ENCODE peak calls at places on chromosome 14, in ten cellular contexts. One of them, this sample, is unnamed.

GRCh38 chr14:49593016-49593415 is 5.7 kb upstream of the LRR1 start:
- DNase-seq in GM12865: peak; percentile 54
- DNase-seq in CD8-positive, alpha-beta T cell: no peak
- DNase-seq in RWPE2: no peak
- DNase-seq in fibroblast of lung: peak; percentile 72
- DNase-seq in cardiac fibroblast: peak; percentile 41
- DNase-seq in lung: no peak
- DNase-seq in endodermal cell: no peak
- DNase-seq in NB4: no peak
- DNase-seq in fibroblast of pulmonary artery: peak; percentile 50
- DNase-seq in this sample: no peak

GRCh38 chr14:104536942-104537612 is 42.5 kb upstream of the C14orf180 start:
- DNase-seq in cardiac fibroblast: peak; percentile 45
- DNase-seq in RWPE2: no peak
- DNase-seq in endodermal cell: peak; percentile 46
- DNase-seq in fibroblast of lung: peak; percentile 55
- DNase-seq in fibroblast of pulmonary artery: peak; percentile 63
- DNase-seq in NB4: no peak
- DNase-seq in lung: peak; percentile 37
- DNase-seq in GM12865: no peak
- DNase-seq in CD8-positive, alpha-beta T cell: no peak
- DNase-seq in this sample: no peak

GRCh38 chr14:22882529-22883190 is 362 bp upstream of the REM2 start:
- DNase-seq in GM12865: no peak
- DNase-seq in fibroblast of pulmonary artery: peak; percentile 44
- DNase-seq in fibroblast of lung: peak; percentile 62
- DNase-seq in endodermal cell: peak; percentile 86
- DNase-seq in RWPE2: no peak
- DNase-seq in CD8-positive, alpha-beta T cell: no peak
- DNase-seq in cardiac fibroblast: peak; percentile 39
- DNase-seq in lung: peak; percentile 48
- DNase-seq in NB4: no peak
- DNase-seq in this sample: peak; percentile 56

GRCh38 chr14:95229749-95230148 is 72.4 kb upstream of the DICER1 start:
- DNase-seq in GM12865: no peak
- DNase-seq in fibroblast of pulmonary artery: no peak
- DNase-seq in lung: no peak
- DNase-seq in endodermal cell: no peak
- DNase-seq in cardiac fibroblast: no peak
- DNase-seq in RWPE2: no peak
- DNase-seq in NB4: no peak
- DNase-seq in fibroblast of lung: no peak
- DNase-seq in CD8-positive, alpha-beta T cell: no peak
- DNase-seq in this sample: no peak

GRCh38 chr14:45807187-45807586 is 554.2 kb upstream of the MIS18BP1 start:
- DNase-seq in endodermal cell: no peak
- DNase-seq in fibroblast of lung: no peak
- DNase-seq in RWPE2: no peak
- DNase-seq in NB4: no peak
- DNase-seq in cardiac fibroblast: no peak
- DNase-seq in lung: no peak
- DNase-seq in fibroblast of pulmonary artery: no peak
- DNase-seq in CD8-positive, alpha-beta T cell: no peak
- DNase-seq in GM12865: peak; percentile 1
- DNase-seq in this sample: no peak

GRCh38 chr14:20302042-20302761 is 3.5 kb downstream of the TTC5 start:
- DNase-seq in endodermal cell: no peak
- DNase-seq in RWPE2: no peak
- DNase-seq in GM12865: peak; percentile 10
- DNase-seq in cardiac fibroblast: peak; percentile 13
- DNase-seq in lung: no peak
- DNase-seq in NB4: no peak
- DNase-seq in fibroblast of pulmonary artery: peak; percentile 27
- DNase-seq in CD8-positive, alpha-beta T cell: no peak
- DNase-seq in fibroblast of lung: peak; percentile 63
- DNase-seq in this sample: no peak

GRCh38 chr14:75803768-75804167 is 142.7 kb downstream of the TTLL5 start:
- DNase-seq in RWPE2: no peak
- DNase-seq in CD8-positive, alpha-beta T cell: no peak
- DNase-seq in endodermal cell: no peak
- DNase-seq in NB4: no peak
- DNase-seq in fibroblast of lung: peak; percentile 85
- DNase-seq in cardiac fibroblast: peak; percentile 37
- DNase-seq in GM12865: no peak
- DNase-seq in fibroblast of pulmonary artery: no peak
- DNase-seq in lung: no peak
- DNase-seq in this sample: no peak

GRCh38 chr14:22569749-22570131 is 19.3 kb downstream of the DAD1 start:
- DNase-seq in NB4: no peak
- DNase-seq in CD8-positive, alpha-beta T cell: no peak
- DNase-seq in cardiac fibroblast: no peak
- DNase-seq in endodermal cell: no peak
- DNase-seq in GM12865: peak; percentile 25
- DNase-seq in RWPE2: no peak
- DNase-seq in fibroblast of lung: no peak
- DNase-seq in lung: no peak
- DNase-seq in fibroblast of pulmonary artery: no peak
- DNase-seq in this sample: no peak

GRCh38 chr14:102280376-102280962 is 24.5 kb downstream of the MOK start:
- DNase-seq in GM12865: no peak
- DNase-seq in endodermal cell: no peak
- DNase-seq in CD8-positive, alpha-beta T cell: no peak
- DNase-seq in cardiac fibroblast: peak; percentile 97
- DNase-seq in fibroblast of lung: peak; percentile 100
- DNase-seq in fibroblast of pulmonary artery: peak; percentile 99
- DNase-seq in RWPE2: peak; percentile 92
- DNase-seq in lung: no peak
- DNase-seq in NB4: peak; percentile 80
- DNase-seq in this sample: no peak

GRCh38 chr14:36383674-36384421 is 63.4 kb upstream of the MBIP start:
- DNase-seq in GM12865: no peak
- DNase-seq in cardiac fibroblast: no peak
- DNase-seq in lung: peak; percentile 70
- DNase-seq in endodermal cell: no peak
- DNase-seq in fibroblast of lung: no peak
- DNase-seq in RWPE2: no peak
- DNase-seq in fibroblast of pulmonary artery: no peak
- DNase-seq in CD8-positive, alpha-beta T cell: no peak
- DNase-seq in NB4: no peak
- DNase-seq in this sample: no peak

GRCh38 chr14:37051153-37051552 is 121.3 kb downstream of the SLC25A21 start:
- DNase-seq in lung: no peak
- DNase-seq in cardiac fibroblast: no peak
- DNase-seq in NB4: no peak
- DNase-seq in endodermal cell: no peak
- DNase-seq in RWPE2: no peak
- DNase-seq in fibroblast of lung: peak; percentile 39
- DNase-seq in fibroblast of pulmonary artery: no peak
- DNase-seq in CD8-positive, alpha-beta T cell: no peak
- DNase-seq in GM12865: no peak
- DNase-seq in this sample: no peak

GRCh38 chr14:78848234-78848820 is 678.2 kb downstream of the NRXN3 start:
- DNase-seq in fibroblast of lung: peak; percentile 20
- DNase-seq in endodermal cell: peak; percentile 87
- DNase-seq in lung: peak; percentile 34
- DNase-seq in cardiac fibroblast: peak; percentile 34
- DNase-seq in fibroblast of pulmonary artery: peak; percentile 42
- DNase-seq in GM12865: peak; percentile 56
- DNase-seq in NB4: peak; percentile 27
- DNase-seq in CD8-positive, alpha-beta T cell: no peak
- DNase-seq in RWPE2: no peak
- DNase-seq in this sample: peak; percentile 29

GRCh38 chr14:37090026-37090425 is 82.4 kb downstream of the SLC25A21 start:
- DNase-seq in cardiac fibroblast: no peak
- DNase-seq in fibroblast of lung: peak; percentile 10
- DNase-seq in CD8-positive, alpha-beta T cell: no peak
- DNase-seq in NB4: no peak
- DNase-seq in endodermal cell: no peak
- DNase-seq in lung: no peak
- DNase-seq in RWPE2: no peak
- DNase-seq in GM12865: no peak
- DNase-seq in fibroblast of pulmonary artery: no peak
- DNase-seq in this sample: no peak

GRCh38 chr14:20866963-20867362 is 24.2 kb upstream of the RNASE3 start:
- DNase-seq in NB4: peak; percentile 41
- DNase-seq in fibroblast of pulmonary artery: peak; percentile 24
- DNase-seq in endodermal cell: peak; percentile 71
- DNase-seq in CD8-positive, alpha-beta T cell: no peak
- DNase-seq in fibroblast of lung: no peak
- DNase-seq in cardiac fibroblast: peak; percentile 36
- DNase-seq in GM12865: peak; percentile 6
- DNase-seq in RWPE2: no peak
- DNase-seq in lung: no peak
- DNase-seq in this sample: no peak

DNA sequence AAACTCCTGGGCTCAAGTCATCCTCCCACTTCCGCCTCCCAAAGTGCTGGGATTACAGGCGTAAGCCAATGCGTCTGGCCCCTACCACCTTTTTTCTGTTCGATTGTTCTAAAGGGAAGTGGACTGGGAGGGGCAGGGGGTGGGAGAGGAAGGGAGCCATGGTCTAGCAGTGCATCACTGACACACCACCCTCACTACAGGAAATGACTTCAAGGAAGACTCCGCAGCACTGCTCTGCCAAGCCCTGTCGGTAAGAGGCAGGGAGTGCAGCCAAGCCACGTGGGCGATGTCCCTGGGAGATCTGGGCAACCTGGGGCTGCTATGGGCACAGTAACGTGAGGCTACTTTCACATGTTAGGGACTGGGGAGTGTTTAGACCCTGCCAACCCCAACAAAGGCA is 18.0 kb downstream of the LRRC74A start:
- DNase-seq in GM12865: peak; percentile 26
- DNase-seq in fibroblast of lung: peak; percentile 39
- DNase-seq in RWPE2: no peak
- DNase-seq in cardiac fibroblast: peak; percentile 85
- DNase-seq in lung: peak; percentile 44
- DNase-seq in NB4: peak; percentile 42
- DNase-seq in endodermal cell: peak; percentile 76
- DNase-seq in fibroblast of pulmonary artery: peak; percentile 86
- DNase-seq in CD8-positive, alpha-beta T cell: peak; percentile 40
- DNase-seq in this sample: no peak
- TF ChIP-seq CTCF in GM12865: peak; percentile 2
- TF ChIP-seq CTCF in fibroblast of lung: no peak
- TF ChIP-seq CTCF in RWPE2: no peak
- TF ChIP-seq CTCF in cardiac fibroblast: peak; percentile 52
- TF ChIP-seq CTCF in lung: no peak
- TF ChIP-seq CTCF in NB4: no peak
- TF ChIP-seq CTCF in endodermal cell: peak; percentile 42
- TF ChIP-seq CTCF in fibroblast of pulmonary artery: peak; percentile 37
- TF ChIP-seq CTCF in CD8-positive, alpha-beta T cell: peak; percentile 38
- TF ChIP-seq CTCF in this sample: no peak

DNA sequence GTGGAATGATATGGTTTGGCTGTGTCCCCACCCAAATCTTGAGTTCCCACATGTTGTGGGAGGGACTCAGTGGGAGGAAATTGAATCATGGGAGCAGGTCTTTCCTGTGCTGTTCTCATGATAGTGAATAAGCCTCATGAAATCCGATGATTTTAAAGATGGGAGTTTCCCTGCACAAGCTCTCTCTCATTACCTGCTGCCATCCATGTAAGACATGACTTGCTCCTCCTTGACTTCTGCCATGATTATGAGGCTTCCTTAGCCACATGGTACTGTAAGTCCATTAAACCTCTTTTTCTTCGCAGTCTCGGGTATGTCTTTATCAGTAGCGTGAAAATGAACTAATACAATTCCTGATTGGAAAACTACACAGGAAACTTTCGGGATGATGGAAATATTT is 100.5 kb downstream of the TSHR start:
- DNase-seq in RWPE2: no peak
- DNase-seq in fibroblast of lung: no peak
- DNase-seq in cardiac fibroblast: no peak
- DNase-seq in endodermal cell: no peak
- DNase-seq in GM12865: no peak
- DNase-seq in CD8-positive, alpha-beta T cell: no peak
- DNase-seq in lung: no peak
- DNase-seq in NB4: no peak
- DNase-seq in fibroblast of pulmonary artery: no peak
- DNase-seq in this sample: no peak
- TF ChIP-seq CTCF in RWPE2: no peak
- TF ChIP-seq CTCF in fibroblast of lung: no peak
- TF ChIP-seq CTCF in cardiac fibroblast: no peak
- TF ChIP-seq CTCF in endodermal cell: no peak
- TF ChIP-seq CTCF in GM12865: no peak
- TF ChIP-seq CTCF in CD8-positive, alpha-beta T cell: no peak
- TF ChIP-seq CTCF in lung: no peak
- TF ChIP-seq CTCF in NB4: no peak
- TF ChIP-seq CTCF in fibroblast of pulmonary artery: no peak
- TF ChIP-seq CTCF in this sample: no peak

DNA sequence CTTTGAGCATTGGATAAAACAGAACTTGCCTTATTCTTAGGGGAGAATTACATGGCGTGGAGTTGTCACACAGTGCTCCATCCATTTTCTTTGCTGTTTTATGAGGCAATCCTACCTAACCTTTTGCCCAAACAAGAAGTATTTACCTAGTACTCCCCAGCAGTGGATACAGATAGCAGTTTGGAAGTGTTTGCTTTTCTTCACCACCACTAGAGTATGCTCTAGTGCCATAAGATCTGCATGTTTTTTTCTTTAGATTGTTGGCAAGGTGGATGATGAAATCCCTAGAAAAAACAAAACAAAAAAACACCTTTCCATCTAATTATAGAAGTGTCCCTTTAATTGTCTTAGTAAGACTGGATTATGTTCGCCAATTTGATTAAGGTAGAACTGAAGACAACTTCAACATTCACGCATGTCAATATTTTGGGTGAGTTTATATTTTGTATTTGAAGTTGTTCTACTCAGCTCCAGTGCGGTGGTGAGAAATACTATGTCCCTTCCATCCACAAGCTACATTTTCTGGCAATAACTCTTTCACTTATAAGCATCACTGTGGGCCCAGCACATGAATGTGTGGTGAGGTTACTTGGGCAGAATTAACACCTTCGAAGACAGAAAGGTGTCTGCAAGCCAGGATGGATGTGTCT is 23.6 kb upstream of the TMEM260 start:
- DNase-seq in GM12865: peak; percentile 19
- DNase-seq in fibroblast of pulmonary artery: peak; percentile 65
- DNase-seq in CD8-positive, alpha-beta T cell: no peak
- DNase-seq in fibroblast of lung: peak; percentile 20
- DNase-seq in endodermal cell: no peak
- DNase-seq in RWPE2: no peak
- DNase-seq in cardiac fibroblast: peak; percentile 60
- DNase-seq in NB4: peak; percentile 30
- DNase-seq in lung: no peak
- DNase-seq in this sample: no peak
- TF ChIP-seq CTCF in GM12865: peak; percentile 60
- TF ChIP-seq CTCF in fibroblast of pulmonary artery: peak; percentile 78
- TF ChIP-seq CTCF in CD8-positive, alpha-beta T cell: peak; percentile 25
- TF ChIP-seq CTCF in fibroblast of lung: peak; percentile 48
- TF ChIP-seq CTCF in endodermal cell: peak; percentile 85
- TF ChIP-seq CTCF in RWPE2: peak; percentile 89
- TF ChIP-seq CTCF in cardiac fibroblast: peak; percentile 66
- TF ChIP-seq CTCF in NB4: peak; percentile 42
- TF ChIP-seq CTCF in lung: no peak
- TF ChIP-seq CTCF in this sample: no peak

DNA sequence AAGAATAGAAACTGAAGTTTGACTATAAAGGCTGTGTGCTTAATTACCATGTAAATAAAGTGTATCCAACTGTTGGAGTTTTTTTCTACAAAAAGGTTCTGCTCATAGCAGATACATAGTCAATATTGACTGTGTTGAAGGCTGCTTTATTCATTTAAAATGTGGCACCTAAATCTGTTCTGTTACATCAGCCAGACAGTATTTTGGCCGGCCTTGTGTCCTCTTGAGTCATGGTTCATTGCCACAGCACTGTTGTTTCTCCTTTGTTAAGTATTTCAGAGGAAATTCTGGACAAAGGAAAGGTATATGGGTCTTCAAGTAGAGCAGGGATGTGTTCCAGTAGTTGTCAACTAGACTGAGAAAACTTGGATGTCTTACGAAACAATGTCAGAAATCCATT is 95.5 kb downstream of the SLC38A6 start:
- DNase-seq in lung: no peak
- DNase-seq in fibroblast of lung: peak; percentile 72
- DNase-seq in GM12865: no peak
- DNase-seq in NB4: no peak
- DNase-seq in fibroblast of pulmonary artery: peak; percentile 80
- DNase-seq in endodermal cell: no peak
- DNase-seq in RWPE2: no peak
- DNase-seq in cardiac fibroblast: peak; percentile 58
- DNase-seq in CD8-positive, alpha-beta T cell: no peak
- DNase-seq in this sample: no peak
- TF ChIP-seq CTCF in lung: no peak
- TF ChIP-seq CTCF in fibroblast of lung: no peak
- TF ChIP-seq CTCF in GM12865: no peak
- TF ChIP-seq CTCF in NB4: no peak
- TF ChIP-seq CTCF in fibroblast of pulmonary artery: no peak
- TF ChIP-seq CTCF in endodermal cell: no peak
- TF ChIP-seq CTCF in RWPE2: no peak
- TF ChIP-seq CTCF in cardiac fibroblast: no peak
- TF ChIP-seq CTCF in CD8-positive, alpha-beta T cell: no peak
- TF ChIP-seq CTCF in this sample: no peak

This sample was measured in GM20000.